ENCODE peak calls at places on chromosomes 11 and 22, in eight cellular contexts. L is dorsolateral prefrontal cortex; A is brain microvascular endothelial cell; X is AG04450; E is pancreas; N is CD8-positive, alpha-beta T cell; F is Karpas-422; Z is OCI-LY7. O is an unnamed sample.

GRCh38 chr11:35066783-35067476 is 72.0 kb upstream of the CD44 start:
- DNase-seq in E (no peak), X (no peak), A (no peak), Z (no peak), F (no peak), L (no peak), N (no peak), O (no peak)

GRCh38 chr11:109956124-109956793 is 136.9 kb upstream of the ZC3H12C start:
- DNase-seq in Z (peak; percentile 67), L (no peak), A (no peak), E (no peak), X (no peak), N (no peak), F (no peak), O (no peak)

GRCh38 chr11:69817265-69818236 is 1.7 kb downstream of the FGF3 start:
- DNase-seq in E (no peak), F (no peak), X (no peak), L (no peak), A (no peak), N (no peak), Z (no peak), O (no peak)

GRCh38 chr22:21832291-21833290 is 34.9 kb downstream of the MAPK1 start:
- DNase-seq in F (peak; percentile 37), N (no peak), L (no peak), X (no peak), Z (peak; percentile 21), A (no peak), E (no peak), O (no peak)

GRCh38 chr11:119126675-119127268 is 5.4 kb downstream of the HINFP start:
- DNase-seq in N (no peak), X (no peak), L (no peak), F (no peak), E (no peak), A (no peak), Z (peak; percentile 53), O (no peak)

GRCh38 chr22:19358703-19359553 is 67.4 kb upstream of the CLTCL1 start:
- DNase-seq in N (no peak), F (no peak), E (no peak), L (no peak), Z (no peak), A (no peak), X (no peak), O (no peak)

GRCh38 chr11:120431633-120432032 is 79.9 kb upstream of the GRIK4 start:
- DNase-seq in L (no peak), F (no peak), X (peak; percentile 13), E (no peak), N (no peak), A (peak; percentile 62), Z (peak; percentile 5), O (no peak)

GRCh38 chr11:130644187-130644586 is 195.7 kb downstream of the ADAMTS15 start:
- DNase-seq in X (no peak), A (no peak), F (no peak), L (no peak), N (no peak), Z (no peak), E (no peak), O (no peak)

GRCh38 chr11:44305643-44306468 is 4.1 kb downstream of the ALX4 start:
- DNase-seq in A (peak; percentile 9), Z (no peak), F (no peak), E (peak; percentile 74), N (peak; percentile 15), L (no peak), X (no peak), O (no peak)

GRCh38 chr11:119615003-119615878 is 113.8 kb downstream of the NECTIN1 start:
- DNase-seq in E (no peak), A (peak; percentile 61), L (peak; percentile 76), N (no peak), X (peak; percentile 53), F (no peak), Z (peak; percentile 30), O (peak; percentile 28)

GRCh38 chr11:62601114-62601363 is 626 bp downstream of the MTA2 start:
- DNase-seq in A (no peak), Z (peak; percentile 43), E (peak; percentile 77), X (no peak), N (no peak), L (no peak), F (peak; percentile 74), O (peak; percentile 61)

GRCh38 chr11:554824-555499 is 5.6 kb downstream of the LMNTD2 start:
- DNase-seq in X (no peak), Z (peak; percentile 91), F (peak; percentile 94), A (no peak), N (peak; percentile 73), E (peak; percentile 87), L (no peak), O (peak; percentile 92)

GRCh38 chr11:111635706-111636045 is 33.4 kb downstream of the SIK2 start:
- DNase-seq in N (no peak), Z (no peak), A (peak; percentile 52), F (peak; percentile 69), X (peak; percentile 29), E (no peak), L (peak; percentile 59), O (no peak)

GRCh38 chr11:57224537-57224936 is 12.5 kb downstream of the APLNR start:
- DNase-seq in X (no peak), E (no peak), N (no peak), A (peak; percentile 16), Z (no peak), L (no peak), F (no peak), O (no peak)

GRCh38 chr11:97615541-97615940 is 1225.7 kb downstream of the JRKL start:
- DNase-seq in L (no peak), X (no peak), N (no peak), F (no peak), A (peak; percentile 26), E (no peak), Z (no peak), O (no peak)

GRCh38 chr11:125154380-125155099 is 10.0 kb upstream of the PKNOX2 start:
- DNase-seq in F (no peak), L (no peak), N (no peak), E (no peak), A (no peak), X (no peak), Z (no peak), O (no peak)

GRCh38 chr11:4903484-4903883 is at the start of gene OR51A7:
- DNase-seq in E (no peak), F (peak; percentile 68), X (no peak), A (no peak), L (no peak), N (no peak), Z (peak; percentile 1), O (no peak)

GRCh38 chr22:38834215-38834953 is 9.4 kb downstream of the NPTXR start:
- DNase-seq in E (no peak), A (no peak), X (no peak), Z (no peak), N (no peak), L (no peak), F (no peak), O (no peak)

GRCh38 chr22:42855726-42856125 is 1.3 kb downstream of the ARFGAP3 start:
- DNase-seq in N (no peak), Z (no peak), E (no peak), F (no peak), L (no peak), X (no peak), A (no peak), O (no peak)

GRCh38 chr22:42856179-42856864 is 751 bp downstream of the ARFGAP3 start:
- DNase-seq in E (peak; percentile 76), L (no peak), X (no peak), Z (peak; percentile 57), A (no peak), F (peak; percentile 59), N (peak; percentile 68), O (no peak)

GRCh38 chr22:42856865-42857704 is at the start of gene ARFGAP3:
- DNase-seq in E (peak; percentile 99), L (peak; percentile 93), Z (peak; percentile 92), X (peak; percentile 76), A (peak; percentile 81), F (peak; percentile 97), N (peak; percentile 89), O (peak; percentile 99)

GRCh38 chr22:42857845-42858481 is 890 bp upstream of the ARFGAP3 start:
- DNase-seq in N (no peak), X (no peak), A (no peak), E (peak; percentile 56), Z (no peak), F (no peak), L (no peak), O (no peak)

DNA sequence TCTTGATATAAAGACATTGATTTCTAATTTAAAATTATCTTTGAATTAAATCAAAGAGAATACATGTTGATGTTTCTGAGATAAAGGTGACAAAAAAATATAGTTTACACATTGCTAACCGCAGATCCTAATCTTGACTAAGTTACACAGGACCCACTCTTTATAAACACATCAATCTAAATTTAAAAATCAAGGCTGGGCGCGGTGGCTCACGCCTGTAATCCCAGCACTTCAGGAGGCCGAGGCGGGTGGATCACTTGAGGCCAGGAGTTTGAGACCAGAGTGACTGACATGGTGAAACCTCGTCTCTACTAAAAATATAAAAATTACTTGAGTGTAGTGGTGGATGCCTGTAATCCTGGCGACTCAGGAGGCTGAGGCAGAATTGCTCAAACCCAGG is 1.9 kb downstream of the ARFGAP3 start:
- DNase-seq in E (peak; percentile 37), Z (no peak), F (no peak), X (no peak), A (no peak), N (no peak), L (no peak), O (no peak)
- H3K27ac ChIP-seq in E (peak overlapping the region; percentile 98), Z (no peak overlapping the region), F (no peak overlapping the region), X (no peak overlapping the region), A (no peak overlapping the region), N (no peak overlapping the region), L (no peak overlapping the region), O (no peak overlapping the region)

DNA sequence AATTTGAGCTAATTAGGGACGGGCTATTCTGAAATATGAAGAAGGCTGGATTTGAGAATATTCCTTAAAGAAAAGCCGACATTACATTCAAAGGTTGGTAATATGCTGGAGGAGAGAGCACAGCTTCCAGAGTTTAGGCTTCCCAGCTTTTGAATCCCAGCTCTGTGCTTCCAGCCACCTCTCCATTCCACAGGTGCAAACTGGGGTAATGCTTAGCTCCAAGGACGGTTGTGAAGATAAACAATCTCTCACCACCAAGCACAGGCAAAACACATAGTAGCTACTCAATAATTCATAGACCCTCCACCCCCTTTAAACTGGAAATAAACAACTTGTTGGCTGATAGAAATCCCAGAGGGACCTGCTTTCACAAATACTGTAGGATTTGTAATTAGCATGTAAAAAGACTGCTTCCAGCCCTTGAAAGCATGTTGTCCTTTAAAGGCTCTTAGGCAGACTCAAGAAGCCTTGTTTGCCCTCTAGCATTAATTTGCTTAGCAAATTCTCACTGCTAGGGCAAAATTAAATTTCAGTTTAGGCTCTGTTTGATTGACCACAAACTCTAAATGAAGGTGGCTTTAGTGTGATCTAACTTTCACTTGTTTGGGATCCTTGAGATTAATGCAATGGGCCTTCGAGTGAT is 24.6 kb upstream of the SESN3 start:
- DNase-seq in X (no peak), Z (peak; percentile 24), F (peak; percentile 82), E (no peak), L (no peak), A (no peak), N (no peak), O (no peak)
- H3K27ac ChIP-seq in X (no peak overlapping the region), Z (peak overlapping the region; percentile 85), F (peak overlapping the region; percentile 93), E (peak overlapping the region; percentile 8), L (peak overlapping the region; percentile 82), A (no peak overlapping the region), N (no peak overlapping the region), O (peak overlapping the region; percentile 90)

GRCh38 chr11:3826721-3827120 is 14.0 kb downstream of the RHOG start:
- DNase-seq in Z (no peak), E (no peak), X (no peak), L (peak; percentile 78), N (no peak), F (no peak), A (no peak), O (no peak)
- H3K27ac ChIP-seq in Z (no peak overlapping the region), E (no peak overlapping the region), X (no peak overlapping the region), L (peak overlapping the region; percentile 97), N (no peak overlapping the region), F (peak overlapping the region; percentile 66), A (no peak overlapping the region), O (no peak overlapping the region)

GRCh38 chr11:122155001-122155400 is 39.0 kb upstream of the BLID start:
- DNase-seq in A (no peak), F (no peak), X (no peak), Z (no peak), E (no peak), L (no peak), N (no peak), O (no peak)
- H3K27ac ChIP-seq in A (no peak overlapping the region), F (no peak overlapping the region), X (no peak overlapping the region), Z (no peak overlapping the region), E (no peak overlapping the region), L (peak overlapping the region; percentile 95), N (no peak overlapping the region), O (no peak overlapping the region)